ENCODE peak calls at places on chromosomes 6 and 20, in five cellular contexts. M, E, V, P and Z are unnamed samples.

GRCh38 chr6:148441454-148441911 is 98.8 kb downstream of the SASH1 start:
- DNase-seq in M (no peak), E (no peak), V (no peak), P (no peak), Z (no peak)

GRCh38 chr6:17984822-17985660 is 2.4 kb downstream of the KIF13A start:
- DNase-seq in M (no peak), E (no peak), V (no peak), P (no peak), Z (no peak)

GRCh38 chr6:36839819-36840379 is 655 bp upstream of the CPNE5 start:
- DNase-seq in M (peak), E (peak), V (peak), P (peak), Z (no peak)

GRCh38 chr6:12608016-12608860 is 108.3 kb upstream of the PHACTR1 start:
- DNase-seq in M (peak), E (no peak), V (no peak), P (no peak), Z (no peak)

GRCh38 chr20:54025166-54025835 is 45.1 kb downstream of the BCAS1 start:
- DNase-seq in M (no peak), E (peak), V (no peak), P (no peak), Z (peak)

GRCh38 chr6:170096803-170097504 is 193.9 kb downstream of the DLL1 start:
- DNase-seq in M (no peak), E (no peak), V (no peak), P (peak), Z (no peak)

GRCh38 chr6:143727035-143727434 is 49.3 kb downstream of the PHACTR2 start:
- DNase-seq in M (no peak), E (no peak), V (no peak), P (no peak), Z (no peak)

GRCh38 chr6:136956590-136957573 is 34.8 kb downstream of the SLC35D3 start:
- DNase-seq in M (no peak), E (peak), V (no peak), P (no peak), Z (no peak)

GRCh38 chr20:45995213-45996097 is 13.3 kb upstream of the MMP9 start:
- DNase-seq in M (no peak), E (no peak), V (no peak), P (no peak), Z (no peak)

GRCh38 chr6:157585274-157586087 is 204.5 kb downstream of the ZDHHC14 start:
- DNase-seq in M (no peak), E (no peak), V (no peak), P (no peak), Z (no peak)

DNA sequence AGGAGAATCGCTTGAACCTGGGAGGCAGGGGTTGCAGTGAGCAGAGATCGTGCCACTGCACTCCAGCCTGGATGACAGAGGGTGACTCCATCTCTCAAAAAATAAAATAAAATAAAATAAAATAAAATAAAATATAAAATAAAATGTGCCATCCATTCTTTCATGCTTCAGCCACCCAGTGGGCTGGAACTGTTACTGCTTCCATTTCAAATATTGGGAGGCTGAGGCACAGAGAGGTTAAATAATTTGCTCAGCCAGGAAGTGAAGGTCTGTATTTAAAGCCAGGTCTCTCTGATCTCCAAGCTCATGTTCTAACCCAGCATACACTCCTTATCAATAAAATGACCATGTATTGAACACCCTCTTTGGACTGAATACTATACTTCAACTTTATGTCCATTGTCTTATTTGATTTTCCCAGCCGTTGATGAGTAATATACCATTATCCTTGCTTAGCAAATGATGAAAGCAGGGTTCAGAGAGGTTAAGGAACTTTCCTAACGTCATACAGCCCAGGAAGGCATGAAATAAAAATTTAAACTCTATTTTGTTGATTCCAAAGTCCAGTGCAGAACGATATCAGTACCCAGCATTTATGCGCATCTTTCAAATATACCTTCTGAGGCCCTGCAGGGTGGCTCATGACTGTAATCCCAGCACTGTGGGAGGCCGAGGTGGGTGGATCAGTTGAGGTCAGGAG is 25.8 kb upstream of the SLC9A8 start:
- DNase-seq in M (no peak), E (no peak), V (no peak), P (no peak), Z (no peak)
- TF ChIP-seq CTCF in M (no peak), E (no peak), V (no peak), P (no peak), Z (peak)

GRCh38 chr6:140105857-140106256 is 731.4 kb upstream of the CITED2 start:
- DNase-seq in M (no peak), E (peak), V (no peak), P (no peak), Z (no peak)
- TF ChIP-seq CTCF in M (no peak), E (peak), V (no peak), P (peak), Z (no peak)

GRCh38 chr6:152057832-152058498 is 250.5 kb downstream of the ESR1 start:
- DNase-seq in M (peak), E (no peak), V (no peak), P (no peak), Z (no peak)
- TF ChIP-seq CTCF in M (no peak), E (no peak), V (no peak), P (no peak), Z (no peak)

GRCh38 chr6:133863228-133863627 is 25.7 kb upstream of the TCF21 start:
- DNase-seq in M (no peak), E (no peak), V (no peak), P (no peak), Z (no peak)

GRCh38 chr6:133871131-133871530 is 17.8 kb upstream of the TCF21 start:
- DNase-seq in M (no peak), E (no peak), V (no peak), P (no peak), Z (no peak)

DNA sequence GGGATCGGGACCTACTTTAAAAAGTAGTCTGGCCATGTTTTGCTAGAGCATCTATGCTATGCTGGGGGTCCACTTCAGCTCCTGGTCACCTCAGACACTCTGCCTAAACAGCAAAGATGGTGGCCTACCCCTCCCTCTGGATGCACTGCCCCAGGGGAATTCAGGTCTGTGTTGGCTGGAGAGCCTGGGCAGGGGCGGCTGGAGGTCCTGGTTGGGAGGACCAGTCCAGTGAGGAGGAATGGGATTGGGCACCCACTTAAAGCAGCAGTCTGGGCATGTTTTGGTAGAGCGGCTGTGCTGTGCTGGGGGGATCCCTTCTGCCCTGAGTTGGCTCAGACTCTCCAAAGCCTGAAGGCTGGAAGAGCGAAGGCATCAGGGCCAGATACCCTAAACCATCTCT is 23.2 kb upstream of the TCF21 start:
- DNase-seq in M (no peak), E (no peak), V (no peak), P (no peak), Z (no peak)
- TF ChIP-seq CTCF in M (no peak), E (no peak), V (no peak), P (no peak), Z (no peak)